ENCODE peak calls at places on chromosomes 12 and 14, in ten cellular contexts. One of them, this sample, is unnamed.

GRCh38 chr12:105933671-105934665 is 204.8 kb downstream of the NUAK1 start:
- DNase-seq in GM06990: no peak
- DNase-seq in fibroblast of villous mesenchyme: peak; percentile 95
- DNase-seq in IMR-90: peak; percentile 99
- DNase-seq in cardiac fibroblast: peak; percentile 99
- DNase-seq in fibroblast of mammary gland: peak; percentile 91
- DNase-seq in fibroblast of lung: peak; percentile 92
- DNase-seq in CD4-positive, alpha-beta T cell: no peak
- DNase-seq in bronchial epithelial cell: peak; percentile 95
- DNase-seq in A549: peak; percentile 71
- DNase-seq in this sample: peak; percentile 97

GRCh38 chr12:21940972-21941521 is at the start of gene ABCC9:
- DNase-seq in GM06990: peak; percentile 12
- DNase-seq in fibroblast of villous mesenchyme: peak; percentile 16
- DNase-seq in IMR-90: peak; percentile 33
- DNase-seq in cardiac fibroblast: peak; percentile 58
- DNase-seq in fibroblast of mammary gland: peak; percentile 58
- DNase-seq in fibroblast of lung: peak; percentile 48
- DNase-seq in CD4-positive, alpha-beta T cell: no peak
- DNase-seq in bronchial epithelial cell: peak; percentile 22
- DNase-seq in A549: no peak
- DNase-seq in this sample: peak; percentile 29

GRCh38 chr12:104715562-104716182 is 242.4 kb downstream of the SLC41A2 start:
- DNase-seq in GM06990: no peak
- DNase-seq in fibroblast of villous mesenchyme: no peak
- DNase-seq in IMR-90: no peak
- DNase-seq in cardiac fibroblast: no peak
- DNase-seq in fibroblast of mammary gland: no peak
- DNase-seq in fibroblast of lung: no peak
- DNase-seq in CD4-positive, alpha-beta T cell: no peak
- DNase-seq in bronchial epithelial cell: no peak
- DNase-seq in A549: no peak
- DNase-seq in this sample: no peak

GRCh38 chr12:34401659-34402227 is 379.4 kb downstream of the ALG10 start:
- DNase-seq in GM06990: no peak
- DNase-seq in fibroblast of villous mesenchyme: no peak
- DNase-seq in IMR-90: no peak
- DNase-seq in cardiac fibroblast: no peak
- DNase-seq in fibroblast of mammary gland: no peak
- DNase-seq in fibroblast of lung: no peak
- DNase-seq in CD4-positive, alpha-beta T cell: no peak
- DNase-seq in bronchial epithelial cell: no peak
- DNase-seq in A549: no peak
- DNase-seq in this sample: no peak

GRCh38 chr12:105330938-105331804 is 680 bp downstream of the C12orf75 start:
- DNase-seq in GM06990: peak; percentile 57
- DNase-seq in fibroblast of villous mesenchyme: no peak
- DNase-seq in IMR-90: no peak
- DNase-seq in cardiac fibroblast: no peak
- DNase-seq in fibroblast of mammary gland: no peak
- DNase-seq in fibroblast of lung: peak; percentile 23
- DNase-seq in CD4-positive, alpha-beta T cell: peak; percentile 18
- DNase-seq in bronchial epithelial cell: no peak
- DNase-seq in A549: peak; percentile 18
- DNase-seq in this sample: no peak

GRCh38 chr12:42617622-42618021 is 28.1 kb upstream of the PRICKLE1 start:
- DNase-seq in GM06990: no peak
- DNase-seq in fibroblast of villous mesenchyme: no peak
- DNase-seq in IMR-90: peak; percentile 7
- DNase-seq in cardiac fibroblast: peak; percentile 22
- DNase-seq in fibroblast of mammary gland: no peak
- DNase-seq in fibroblast of lung: peak; percentile 39
- DNase-seq in CD4-positive, alpha-beta T cell: no peak
- DNase-seq in bronchial epithelial cell: no peak
- DNase-seq in A549: no peak
- DNase-seq in this sample: peak; percentile 34

GRCh38 chr12:91877461-91878230 is 268.0 kb downstream of the BTG1 start:
- DNase-seq in GM06990: no peak
- DNase-seq in fibroblast of villous mesenchyme: no peak
- DNase-seq in IMR-90: no peak
- DNase-seq in cardiac fibroblast: no peak
- DNase-seq in fibroblast of mammary gland: no peak
- DNase-seq in fibroblast of lung: no peak
- DNase-seq in CD4-positive, alpha-beta T cell: no peak
- DNase-seq in bronchial epithelial cell: peak; percentile 59
- DNase-seq in A549: no peak
- DNase-seq in this sample: no peak

GRCh38 chr14:48967419-48967818 is 618.8 kb downstream of the RPS29 start:
- DNase-seq in GM06990: no peak
- DNase-seq in fibroblast of villous mesenchyme: no peak
- DNase-seq in IMR-90: peak; percentile 8
- DNase-seq in cardiac fibroblast: no peak
- DNase-seq in fibroblast of mammary gland: no peak
- DNase-seq in fibroblast of lung: no peak
- DNase-seq in CD4-positive, alpha-beta T cell: no peak
- DNase-seq in bronchial epithelial cell: no peak
- DNase-seq in A549: no peak
- DNase-seq in this sample: no peak

DNA sequence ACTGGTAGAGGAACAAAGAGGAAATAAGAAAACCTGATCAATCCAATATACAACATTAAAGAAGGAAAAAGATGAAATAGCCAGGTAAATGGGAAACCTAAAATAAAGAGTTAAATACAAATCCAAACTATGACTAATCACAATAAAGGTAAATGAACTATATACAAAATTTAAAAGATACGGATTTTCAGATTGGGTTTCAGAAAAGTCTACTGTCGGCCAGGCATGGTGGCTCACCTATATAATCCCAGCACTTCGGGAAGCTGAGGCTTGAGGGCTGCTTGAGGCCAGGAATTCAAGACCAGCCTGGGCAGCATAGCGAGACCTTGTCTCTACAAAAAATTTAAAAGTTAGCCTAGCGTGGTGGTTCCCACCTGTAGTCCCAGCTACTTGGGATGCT is 39.9 kb upstream of the CHGA start:
- DNase-seq in GM06990: no peak
- DNase-seq in fibroblast of villous mesenchyme: no peak
- DNase-seq in IMR-90: no peak
- DNase-seq in cardiac fibroblast: no peak
- DNase-seq in fibroblast of mammary gland: no peak
- DNase-seq in fibroblast of lung: no peak
- DNase-seq in CD4-positive, alpha-beta T cell: no peak
- DNase-seq in bronchial epithelial cell: no peak
- DNase-seq in A549: no peak
- DNase-seq in this sample: no peak
- TF ChIP-seq CTCF in GM06990: no peak
- TF ChIP-seq CTCF in fibroblast of villous mesenchyme: no peak
- TF ChIP-seq CTCF in IMR-90: no peak
- TF ChIP-seq CTCF in cardiac fibroblast: no peak
- TF ChIP-seq CTCF in fibroblast of mammary gland: no peak
- TF ChIP-seq CTCF in fibroblast of lung: no peak
- TF ChIP-seq CTCF in CD4-positive, alpha-beta T cell: no peak
- TF ChIP-seq CTCF in bronchial epithelial cell: no peak
- TF ChIP-seq CTCF in A549: no peak
- TF ChIP-seq CTCF in this sample: no peak

GRCh38 chr12:117212563-117213190 is 22.4 kb upstream of the FBXO21 start:
- DNase-seq in GM06990: no peak
- DNase-seq in fibroblast of villous mesenchyme: peak; percentile 77
- DNase-seq in IMR-90: peak; percentile 71
- DNase-seq in cardiac fibroblast: peak; percentile 85
- DNase-seq in fibroblast of mammary gland: peak; percentile 77
- DNase-seq in fibroblast of lung: peak; percentile 82
- DNase-seq in CD4-positive, alpha-beta T cell: peak; percentile 46
- DNase-seq in bronchial epithelial cell: peak; percentile 61
- DNase-seq in A549: peak; percentile 79
- DNase-seq in this sample: peak; percentile 89
- TF ChIP-seq CTCF in GM06990: peak; percentile 87
- TF ChIP-seq CTCF in fibroblast of villous mesenchyme: peak; percentile 95
- TF ChIP-seq CTCF in IMR-90: peak; percentile 92
- TF ChIP-seq CTCF in cardiac fibroblast: peak; percentile 91
- TF ChIP-seq CTCF in fibroblast of mammary gland: peak; percentile 95
- TF ChIP-seq CTCF in fibroblast of lung: peak; percentile 96
- TF ChIP-seq CTCF in CD4-positive, alpha-beta T cell: peak; percentile 87
- TF ChIP-seq CTCF in bronchial epithelial cell: peak; percentile 83
- TF ChIP-seq CTCF in A549: peak; percentile 96
- TF ChIP-seq CTCF in this sample: peak; percentile 98

GRCh38 chr12:45309826-45310626 is 94.1 kb downstream of the ANO6 start:
- DNase-seq in GM06990: no peak
- DNase-seq in fibroblast of villous mesenchyme: no peak
- DNase-seq in IMR-90: peak; percentile 64
- DNase-seq in cardiac fibroblast: peak; percentile 60
- DNase-seq in fibroblast of mammary gland: peak; percentile 38
- DNase-seq in fibroblast of lung: peak; percentile 45
- DNase-seq in CD4-positive, alpha-beta T cell: no peak
- DNase-seq in bronchial epithelial cell: no peak
- DNase-seq in A549: no peak
- DNase-seq in this sample: peak; percentile 39
- TF ChIP-seq CTCF in GM06990: no peak
- TF ChIP-seq CTCF in fibroblast of villous mesenchyme: peak; percentile 5
- TF ChIP-seq CTCF in IMR-90: peak; percentile 12
- TF ChIP-seq CTCF in cardiac fibroblast: peak; percentile 21
- TF ChIP-seq CTCF in fibroblast of mammary gland: peak; percentile 18
- TF ChIP-seq CTCF in fibroblast of lung: no peak
- TF ChIP-seq CTCF in CD4-positive, alpha-beta T cell: no peak
- TF ChIP-seq CTCF in bronchial epithelial cell: no peak
- TF ChIP-seq CTCF in A549: no peak
- TF ChIP-seq CTCF in this sample: no peak

DNA sequence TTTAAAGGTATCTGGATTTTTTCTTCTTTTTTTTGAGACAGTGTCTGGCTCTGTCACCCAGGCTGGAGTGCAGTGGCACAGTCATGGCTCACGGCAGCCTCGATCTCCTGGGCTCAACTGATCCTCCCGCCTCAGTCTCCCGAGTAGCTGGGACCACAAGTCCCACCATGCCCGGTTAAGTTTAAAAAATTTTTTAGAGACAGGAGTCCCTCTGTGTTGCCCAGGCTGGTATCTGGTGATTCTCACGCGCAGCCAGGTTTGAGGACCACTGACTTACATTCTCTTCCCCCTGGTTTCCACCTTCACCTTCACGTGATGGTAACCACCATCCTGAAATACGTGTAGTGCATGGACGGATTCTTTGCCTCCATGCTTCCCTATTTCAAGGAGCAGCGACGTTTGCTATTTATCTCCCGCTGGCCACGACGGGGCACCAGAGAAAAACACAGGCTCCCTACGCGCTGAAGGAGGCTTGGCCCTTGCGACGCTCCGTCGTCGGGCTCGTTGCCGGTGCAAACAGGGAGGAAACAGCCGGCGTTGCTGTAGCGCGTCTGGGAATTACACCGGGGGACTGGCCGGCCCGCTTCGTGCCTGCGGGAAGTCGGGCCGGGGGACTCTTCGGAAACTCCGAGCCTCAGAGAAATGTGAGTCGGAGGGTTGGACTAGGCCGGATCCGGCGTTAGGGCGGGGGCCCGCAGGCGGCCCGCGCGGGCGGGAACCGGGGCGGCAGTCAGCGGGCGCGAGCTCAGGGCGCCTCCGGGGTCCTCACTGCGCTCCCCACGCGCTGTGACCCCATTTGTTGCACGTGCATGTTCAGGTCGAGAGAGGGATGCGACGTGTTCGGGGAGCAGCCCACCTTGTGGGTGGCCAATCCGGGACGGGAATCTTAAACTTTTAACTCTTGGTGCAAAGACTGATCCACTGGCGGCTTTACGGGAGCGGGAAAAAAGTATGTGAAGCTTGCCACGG is at the start of gene TCHP:
- DNase-seq in GM06990: peak; percentile 84
- DNase-seq in fibroblast of villous mesenchyme: peak; percentile 90
- DNase-seq in IMR-90: peak; percentile 87
- DNase-seq in cardiac fibroblast: peak; percentile 90
- DNase-seq in fibroblast of mammary gland: peak; percentile 86
- DNase-seq in fibroblast of lung: peak; percentile 90
- DNase-seq in CD4-positive, alpha-beta T cell: peak; percentile 67
- DNase-seq in bronchial epithelial cell: peak; percentile 82
- DNase-seq in A549: peak; percentile 92
- DNase-seq in this sample: peak; percentile 88
- TF ChIP-seq CTCF in GM06990: peak; percentile 44
- TF ChIP-seq CTCF in fibroblast of villous mesenchyme: peak; percentile 36
- TF ChIP-seq CTCF in IMR-90: peak; percentile 51
- TF ChIP-seq CTCF in cardiac fibroblast: peak; percentile 49
- TF ChIP-seq CTCF in fibroblast of mammary gland: peak; percentile 36
- TF ChIP-seq CTCF in fibroblast of lung: peak; percentile 40
- TF ChIP-seq CTCF in CD4-positive, alpha-beta T cell: no peak
- TF ChIP-seq CTCF in bronchial epithelial cell: peak; percentile 49
- TF ChIP-seq CTCF in A549: peak; percentile 38
- TF ChIP-seq CTCF in this sample: peak; percentile 53

DNA sequence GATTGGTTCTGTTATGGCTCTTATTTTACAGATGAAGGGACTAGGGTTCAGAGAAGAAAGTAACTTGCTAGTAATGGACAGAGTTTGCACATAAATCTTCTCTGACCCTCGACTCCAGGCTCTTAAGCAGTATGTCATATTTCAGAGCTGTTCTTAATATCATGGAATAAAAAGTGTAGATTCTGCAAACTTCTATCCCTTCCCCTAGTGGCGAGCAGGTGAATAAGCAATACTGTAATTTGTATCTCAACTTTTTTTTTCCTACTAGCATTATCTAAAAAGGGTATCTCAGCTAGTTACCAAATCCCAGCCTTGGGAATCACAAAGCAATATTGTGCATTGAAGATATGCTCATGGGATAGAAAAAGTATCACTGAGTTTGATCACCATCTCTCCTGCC is 83.2 kb downstream of the ANO4 start:
- DNase-seq in GM06990: no peak
- DNase-seq in fibroblast of villous mesenchyme: no peak
- DNase-seq in IMR-90: no peak
- DNase-seq in cardiac fibroblast: no peak
- DNase-seq in fibroblast of mammary gland: peak; percentile 4
- DNase-seq in fibroblast of lung: no peak
- DNase-seq in CD4-positive, alpha-beta T cell: no peak
- DNase-seq in bronchial epithelial cell: no peak
- DNase-seq in A549: no peak
- DNase-seq in this sample: peak; percentile 7
- TF ChIP-seq CTCF in GM06990: peak; percentile 42
- TF ChIP-seq CTCF in fibroblast of villous mesenchyme: peak; percentile 34
- TF ChIP-seq CTCF in IMR-90: peak; percentile 36
- TF ChIP-seq CTCF in cardiac fibroblast: peak; percentile 31
- TF ChIP-seq CTCF in fibroblast of mammary gland: peak; percentile 49
- TF ChIP-seq CTCF in fibroblast of lung: peak; percentile 43
- TF ChIP-seq CTCF in CD4-positive, alpha-beta T cell: no peak
- TF ChIP-seq CTCF in bronchial epithelial cell: peak; percentile 27
- TF ChIP-seq CTCF in A549: no peak
- TF ChIP-seq CTCF in this sample: peak; percentile 44

DNA sequence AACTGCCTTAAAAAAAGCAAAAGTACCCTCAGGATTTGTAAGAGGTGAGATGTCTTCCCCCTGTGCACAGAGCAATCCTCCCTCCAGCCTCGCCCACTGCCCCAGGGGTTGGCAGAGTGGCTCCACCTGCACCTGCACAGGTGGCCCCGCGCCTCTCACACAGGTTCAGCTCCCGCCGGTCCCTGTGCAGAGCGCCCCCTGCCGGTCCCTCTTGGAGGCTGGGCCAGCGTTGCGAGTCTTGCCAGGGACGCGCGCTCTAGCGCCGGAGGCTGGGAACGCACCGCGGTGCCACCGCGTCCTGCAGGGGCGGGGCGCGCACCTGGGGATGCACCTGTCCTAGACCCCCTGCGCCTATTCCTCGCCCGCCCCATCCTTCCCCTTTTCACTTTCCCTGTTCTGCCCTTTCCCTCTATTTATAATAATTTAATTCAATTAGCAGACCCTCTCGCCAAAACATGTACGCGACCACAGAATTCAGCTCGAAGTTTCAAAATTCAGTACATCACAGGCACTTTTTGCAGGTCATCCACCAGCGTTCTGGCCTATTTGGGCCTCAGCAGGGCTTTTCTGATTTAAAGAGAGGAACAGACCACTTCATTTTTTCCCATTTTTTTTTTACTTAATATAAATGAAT is 618.6 kb downstream of the AACS start:
- DNase-seq in GM06990: peak; percentile 62
- DNase-seq in fibroblast of villous mesenchyme: no peak
- DNase-seq in IMR-90: no peak
- DNase-seq in cardiac fibroblast: no peak
- DNase-seq in fibroblast of mammary gland: no peak
- DNase-seq in fibroblast of lung: no peak
- DNase-seq in CD4-positive, alpha-beta T cell: no peak
- DNase-seq in bronchial epithelial cell: no peak
- DNase-seq in A549: peak; percentile 8
- DNase-seq in this sample: no peak
- TF ChIP-seq CTCF in GM06990: peak; percentile 88
- TF ChIP-seq CTCF in fibroblast of villous mesenchyme: no peak
- TF ChIP-seq CTCF in IMR-90: no peak
- TF ChIP-seq CTCF in cardiac fibroblast: no peak
- TF ChIP-seq CTCF in fibroblast of mammary gland: no peak
- TF ChIP-seq CTCF in fibroblast of lung: no peak
- TF ChIP-seq CTCF in CD4-positive, alpha-beta T cell: no peak
- TF ChIP-seq CTCF in bronchial epithelial cell: no peak
- TF ChIP-seq CTCF in A549: no peak
- TF ChIP-seq CTCF in this sample: no peak